ENCODE peak calls at places on chromosomes 12 and 14, in six cellular contexts. One of them, this sample, is unnamed.

GRCh38 chr12:104514127-104514810 is 57.5 kb downstream of the CHST11 start:
- DNase-seq in epithelial cell of esophagus: no peak
- DNase-seq in lung: no peak
- DNase-seq in breast epithelium: no peak
- DNase-seq in pancreas: no peak
- DNase-seq in GM06990: no peak
- DNase-seq in this sample: no peak

GRCh38 chr12:43221216-43221615 is 330.8 kb downstream of the ADAMTS20 start:
- DNase-seq in breast epithelium: no peak
- DNase-seq in lung: no peak
- DNase-seq in epithelial cell of esophagus: no peak
- DNase-seq in GM06990: no peak
- DNase-seq in pancreas: no peak
- DNase-seq in this sample: no peak

GRCh38 chr12:57541717-57542116 is 5.3 kb downstream of the DCTN2 start:
- DNase-seq in GM06990: no peak
- DNase-seq in lung: no peak
- DNase-seq in epithelial cell of esophagus: no peak
- DNase-seq in pancreas: no peak
- DNase-seq in breast epithelium: no peak
- DNase-seq in this sample: no peak

GRCh38 chr14:82075566-82075965 is 541.9 kb upstream of the SEL1L start:
- DNase-seq in breast epithelium: no peak
- DNase-seq in epithelial cell of esophagus: peak
- DNase-seq in GM06990: no peak
- DNase-seq in pancreas: peak
- DNase-seq in lung: no peak
- DNase-seq in this sample: no peak

GRCh38 chr12:113086249-113087164 is 30.0 kb downstream of the DTX1 start:
- DNase-seq in lung: no peak
- DNase-seq in epithelial cell of esophagus: no peak
- DNase-seq in GM06990: peak
- DNase-seq in breast epithelium: no peak
- DNase-seq in pancreas: no peak
- DNase-seq in this sample: no peak

GRCh38 chr12:68317047-68317667 is 15.0 kb downstream of the MDM1 start:
- DNase-seq in breast epithelium: no peak
- DNase-seq in pancreas: no peak
- DNase-seq in epithelial cell of esophagus: peak
- DNase-seq in lung: no peak
- DNase-seq in GM06990: no peak
- DNase-seq in this sample: no peak

GRCh38 chr14:79278798-79279644 is 932.3 kb downstream of the DIO2 start:
- DNase-seq in breast epithelium: peak
- DNase-seq in pancreas: peak
- DNase-seq in lung: peak
- DNase-seq in epithelial cell of esophagus: peak
- DNase-seq in GM06990: peak
- DNase-seq in this sample: peak

GRCh38 chr12:47758834-47759690 is at the start of gene RAPGEF3:
- DNase-seq in epithelial cell of esophagus: peak
- DNase-seq in breast epithelium: peak
- DNase-seq in pancreas: peak
- DNase-seq in GM06990: peak
- DNase-seq in lung: peak
- DNase-seq in this sample: peak

GRCh38 chr12:108704527-108704926 is 26.8 kb downstream of the CORO1C start:
- DNase-seq in pancreas: no peak
- DNase-seq in epithelial cell of esophagus: no peak
- DNase-seq in breast epithelium: no peak
- DNase-seq in lung: no peak
- DNase-seq in GM06990: no peak
- DNase-seq in this sample: no peak

GRCh38 chr14:101031186-101031585 is 127.7 kb upstream of the RTL1 start:
- DNase-seq in breast epithelium: no peak
- DNase-seq in GM06990: no peak
- DNase-seq in pancreas: no peak
- DNase-seq in epithelial cell of esophagus: no peak
- DNase-seq in lung: no peak
- DNase-seq in this sample: no peak

GRCh38 chr12:125346361-125346760 is 281.1 kb downstream of the AACS start:
- DNase-seq in GM06990: no peak
- DNase-seq in epithelial cell of esophagus: no peak
- DNase-seq in breast epithelium: no peak
- DNase-seq in pancreas: no peak
- DNase-seq in lung: no peak
- DNase-seq in this sample: no peak
- TF ChIP-seq CTCF in GM06990: no peak
- TF ChIP-seq CTCF in epithelial cell of esophagus: no peak
- TF ChIP-seq CTCF in breast epithelium: no peak
- TF ChIP-seq CTCF in pancreas: no peak
- TF ChIP-seq CTCF in lung: no peak
- TF ChIP-seq CTCF in this sample: no peak

GRCh38 chr12:8828514-8829127 is 6.2 kb downstream of the A2ML1 start:
- DNase-seq in GM06990: no peak
- DNase-seq in pancreas: no peak
- DNase-seq in lung: no peak
- DNase-seq in breast epithelium: no peak
- DNase-seq in epithelial cell of esophagus: peak
- DNase-seq in this sample: no peak
- TF ChIP-seq CTCF in GM06990: no peak
- TF ChIP-seq CTCF in pancreas: no peak
- TF ChIP-seq CTCF in lung: no peak
- TF ChIP-seq CTCF in breast epithelium: no peak
- TF ChIP-seq CTCF in epithelial cell of esophagus: no peak
- TF ChIP-seq CTCF in this sample: no peak

GRCh38 chr12:132460571-132460970 is 29.4 kb upstream of the FBRSL1 start:
- DNase-seq in breast epithelium: no peak
- DNase-seq in epithelial cell of esophagus: no peak
- DNase-seq in pancreas: no peak
- DNase-seq in GM06990: no peak
- DNase-seq in lung: no peak
- DNase-seq in this sample: no peak
- TF ChIP-seq CTCF in breast epithelium: no peak
- TF ChIP-seq CTCF in epithelial cell of esophagus: no peak
- TF ChIP-seq CTCF in pancreas: no peak
- TF ChIP-seq CTCF in GM06990: peak
- TF ChIP-seq CTCF in lung: no peak
- TF ChIP-seq CTCF in this sample: peak

GRCh38 chr12:74945771-74946198 is 263.9 kb downstream of the KCNC2 start:
- DNase-seq in epithelial cell of esophagus: peak
- DNase-seq in pancreas: no peak
- DNase-seq in GM06990: no peak
- DNase-seq in breast epithelium: no peak
- DNase-seq in lung: no peak
- DNase-seq in this sample: no peak

GRCh38 chr12:74941678-74942077 is 268.0 kb downstream of the KCNC2 start:
- DNase-seq in lung: no peak
- DNase-seq in epithelial cell of esophagus: no peak
- DNase-seq in breast epithelium: no peak
- DNase-seq in pancreas: no peak
- DNase-seq in GM06990: no peak
- DNase-seq in this sample: no peak
- TF ChIP-seq CTCF in lung: no peak
- TF ChIP-seq CTCF in epithelial cell of esophagus: no peak
- TF ChIP-seq CTCF in breast epithelium: no peak
- TF ChIP-seq CTCF in pancreas: no peak
- TF ChIP-seq CTCF in GM06990: no peak
- TF ChIP-seq CTCF in this sample: no peak

GRCh38 chr12:54220092-54220557 is 31.3 kb upstream of the SMUG1 start:
- DNase-seq in breast epithelium: no peak
- DNase-seq in pancreas: peak
- DNase-seq in lung: no peak
- DNase-seq in GM06990: peak
- DNase-seq in epithelial cell of esophagus: peak
- DNase-seq in this sample: no peak
- TF ChIP-seq CTCF in breast epithelium: peak
- TF ChIP-seq CTCF in pancreas: peak
- TF ChIP-seq CTCF in lung: peak
- TF ChIP-seq CTCF in GM06990: peak
- TF ChIP-seq CTCF in epithelial cell of esophagus: peak
- TF ChIP-seq CTCF in this sample: peak

GRCh38 chr12:130815028-130815741 is 23.9 kb downstream of the STX2 start:
- DNase-seq in pancreas: no peak
- DNase-seq in GM06990: peak
- DNase-seq in breast epithelium: no peak
- DNase-seq in epithelial cell of esophagus: no peak
- DNase-seq in lung: no peak
- DNase-seq in this sample: no peak

GRCh38 chr12:130816055-130816454 is 23.0 kb downstream of the STX2 start:
- DNase-seq in pancreas: no peak
- DNase-seq in epithelial cell of esophagus: no peak
- DNase-seq in lung: no peak
- DNase-seq in breast epithelium: no peak
- DNase-seq in GM06990: peak
- DNase-seq in this sample: no peak

GRCh38 chr12:130813949-130814348 is 25.1 kb downstream of the STX2 start:
- DNase-seq in breast epithelium: no peak
- DNase-seq in pancreas: no peak
- DNase-seq in lung: no peak
- DNase-seq in epithelial cell of esophagus: no peak
- DNase-seq in GM06990: peak
- DNase-seq in this sample: no peak

GRCh38 chr12:130809791-130810190 is 29.3 kb downstream of the STX2 start:
- DNase-seq in epithelial cell of esophagus: no peak
- DNase-seq in GM06990: no peak
- DNase-seq in pancreas: no peak
- DNase-seq in lung: no peak
- DNase-seq in breast epithelium: no peak
- DNase-seq in this sample: no peak

DNA sequence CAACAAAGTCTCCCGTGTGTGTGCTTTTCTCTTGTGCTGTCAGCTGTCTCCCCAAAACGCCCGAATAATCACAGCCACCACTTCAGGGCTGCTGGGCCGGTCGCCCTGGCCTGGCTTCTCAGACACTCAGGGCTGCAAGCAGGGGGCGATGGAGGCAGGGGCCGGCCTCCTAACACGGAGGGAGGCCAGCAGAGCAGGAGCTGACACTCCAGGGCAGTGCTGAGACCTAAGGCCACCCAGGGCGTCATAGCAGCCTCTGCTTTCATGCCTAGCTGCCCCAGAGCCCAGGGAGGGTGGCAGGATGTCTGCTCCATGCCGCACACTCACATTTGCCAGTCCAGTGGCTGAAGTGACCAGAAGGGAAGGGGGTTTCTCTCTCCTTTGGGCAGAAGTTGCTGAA is 25.6 kb downstream of the STX2 start:
- DNase-seq in GM06990: no peak
- DNase-seq in pancreas: no peak
- DNase-seq in epithelial cell of esophagus: no peak
- DNase-seq in lung: no peak
- DNase-seq in breast epithelium: no peak
- DNase-seq in this sample: no peak
- TF ChIP-seq CTCF in GM06990: peak
- TF ChIP-seq CTCF in pancreas: no peak
- TF ChIP-seq CTCF in epithelial cell of esophagus: no peak
- TF ChIP-seq CTCF in lung: no peak
- TF ChIP-seq CTCF in breast epithelium: no peak
- TF ChIP-seq CTCF in this sample: no peak

This sample was measured in osteocyte.